ENCODE peak calls at places on chromosomes 4 and X, in four cellular contexts. V, T, I and F are unnamed samples. For H3K4me1, the result is how much of the 10 kb centered on the place peaks cover.

GRCh38 chrX:2385224-2385623 is 115.6 kb downstream of the DHRSX start:
- DNase-seq in V (no peak), T (no peak), I (no peak), F (no peak)

GRCh38 chr4:5399790-5400421 is 308.5 kb downstream of the EVC2 start:
- DNase-seq in V (no peak), T (no peak), I (peak), F (peak)

GRCh38 chr4:141686929-141687328 is 50.5 kb downstream of the IL15 start:
- DNase-seq in V (no peak), T (no peak), I (no peak), F (no peak)

GRCh38 chr4:121736735-121737351 is 28.1 kb downstream of the SMIM43 start:
- DNase-seq in V (no peak), T (no peak), I (peak), F (peak)

GRCh38 chrX:46597774-46598173 is 24.2 kb downstream of the CHST7 start:
- DNase-seq in V (no peak), T (no peak), I (no peak), F (no peak)

GRCh38 chr4:34108456-34108855 is 2135.9 kb downstream of the ARAP2 start:
- DNase-seq in V (no peak), T (no peak), I (no peak), F (no peak)

GRCh38 chr4:150135134-150135773 is 57.0 kb downstream of the DCLK2 start:
- DNase-seq in V (no peak), T (no peak), I (no peak), F (no peak)

GRCh38 chrX:148049441-148049840 is 68.3 kb downstream of the FMR1NB start:
- DNase-seq in V (no peak), T (no peak), I (peak), F (peak)

GRCh38 chr4:87843936-87844335 is 11.2 kb downstream of the MEPE start:
- DNase-seq in V (no peak), T (no peak), I (no peak), F (no peak)

GRCh38 chr4:48686369-48686768 is 93.7 kb downstream of the FRYL start:
- DNase-seq in V (no peak), T (no peak), I (no peak), F (no peak)

GRCh38 chr4:24471623-24472510 is 112.5 kb downstream of the DHX15 start:
- DNase-seq in V (peak), T (peak), I (no peak), F (peak)

GRCh38 chr4:108370291-108370690 is 201.6 kb upstream of the LEF1 start:
- DNase-seq in V (no peak), T (no peak), I (no peak), F (no peak)

GRCh38 chr4:147407261-147408045 is 73.4 kb upstream of the EDNRA start:
- DNase-seq in V (no peak), T (peak), I (peak), F (peak)

GRCh38 chrX:40099046-40099968 is 1.5 kb upstream of the BCOR start:
- DNase-seq in V (peak), T (peak), I (peak), F (peak)

GRCh38 chr4:184883024-184883423 is 57.3 kb upstream of the ACSL1 start:
- DNase-seq in V (no peak), T (no peak), I (no peak), F (no peak)

GRCh38 chrX:15277594-15277993 is 7.7 kb upstream of the ASB9 start:
- DNase-seq in V (no peak), T (no peak), I (no peak), F (no peak)

DNA sequence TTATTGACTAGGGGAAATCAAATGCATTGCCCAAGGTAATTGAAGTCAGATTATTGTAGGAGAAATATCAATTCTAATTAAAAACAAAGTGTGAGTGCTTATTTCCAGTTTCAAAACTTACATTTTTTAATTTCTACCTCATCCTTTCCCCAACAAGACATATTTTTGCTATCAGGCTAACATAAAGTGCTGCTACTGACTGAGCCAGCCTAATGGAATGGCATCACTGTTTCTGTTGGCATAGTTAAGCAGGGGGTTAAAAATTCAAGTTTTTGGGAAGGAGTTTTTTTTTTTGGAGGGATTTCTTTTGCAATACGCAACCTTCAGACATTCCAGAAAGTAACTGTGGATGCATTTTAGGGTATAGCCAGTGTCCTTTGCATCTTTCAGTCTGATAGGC is 24.2 kb downstream of the GAB1 start:
- DNase-seq in V (no peak), T (no peak), I (no peak), F (no peak)
- H3K4me1 ChIP-seq in V (under half), T (under half), I (under half), F (half or more)

GRCh38 chr4:153501578-153501977 is 35.4 kb downstream of the TMEM131L start:
- DNase-seq in V (no peak), T (no peak), I (no peak), F (no peak)
- H3K4me1 ChIP-seq in V (under half), T (under half), I (under half), F (under half)

DNA sequence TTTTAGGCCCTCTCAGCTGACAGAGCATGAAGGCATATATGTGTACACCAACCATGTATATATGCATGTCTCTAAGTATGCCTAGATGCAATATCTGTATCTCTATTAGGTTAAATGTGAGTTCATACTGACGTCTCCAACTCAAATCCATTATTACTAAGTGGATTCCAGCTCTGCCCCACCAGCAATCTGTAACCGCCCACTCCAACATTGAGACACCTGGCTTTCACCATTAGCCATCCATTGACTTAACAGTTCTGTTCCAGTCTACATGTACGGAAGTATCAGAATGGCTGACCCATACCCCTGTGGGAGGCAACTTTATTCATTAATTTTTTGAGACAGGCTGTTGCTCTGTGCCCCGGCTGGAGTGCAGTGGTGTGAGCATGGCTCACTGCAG is 15.0 kb upstream of the SH3TC1 start:
- DNase-seq in V (no peak), T (no peak), I (no peak), F (no peak)
- H3K4me1 ChIP-seq in V (under half), T (half or more), I (under half), F (under half)

GRCh38 chrX:154731203-154731602 is 19.7 kb downstream of the GAB3 start:
- DNase-seq in V (no peak), T (no peak), I (no peak), F (no peak)

GRCh38 chrX:154734101-154734781 is 16.6 kb downstream of the GAB3 start:
- DNase-seq in V (no peak), T (no peak), I (no peak), F (no peak)

GRCh38 chrX:154731881-154732280 is 19.0 kb downstream of the GAB3 start:
- DNase-seq in V (no peak), T (no peak), I (no peak), F (no peak)

GRCh38 chrX:154732421-154733071 is 18.3 kb downstream of the GAB3 start:
- DNase-seq in V (no peak), T (no peak), I (no peak), F (no peak)

GRCh38 chrX:154733072-154733425 is 17.8 kb downstream of the GAB3 start:
- DNase-seq in V (no peak), T (no peak), I (no peak), F (no peak)
- H3K4me1 ChIP-seq in V (under half), T (half or more), I (under half), F (under half)

GRCh38 chrX:7068939-7069367 is 78.6 kb upstream of the STS start:
- DNase-seq in V (no peak), T (no peak), I (no peak), F (peak)

GRCh38 chrX:7069556-7069955 is 78.0 kb upstream of the STS start:
- DNase-seq in V (no peak), T (no peak), I (no peak), F (peak)

GRCh38 chrX:7073336-7073735 is 74.2 kb upstream of the STS start:
- DNase-seq in V (no peak), T (no peak), I (no peak), F (no peak)

GRCh38 chrX:7072856-7073255 is 74.7 kb upstream of the STS start:
- DNase-seq in V (no peak), T (no peak), I (no peak), F (no peak)

DNA sequence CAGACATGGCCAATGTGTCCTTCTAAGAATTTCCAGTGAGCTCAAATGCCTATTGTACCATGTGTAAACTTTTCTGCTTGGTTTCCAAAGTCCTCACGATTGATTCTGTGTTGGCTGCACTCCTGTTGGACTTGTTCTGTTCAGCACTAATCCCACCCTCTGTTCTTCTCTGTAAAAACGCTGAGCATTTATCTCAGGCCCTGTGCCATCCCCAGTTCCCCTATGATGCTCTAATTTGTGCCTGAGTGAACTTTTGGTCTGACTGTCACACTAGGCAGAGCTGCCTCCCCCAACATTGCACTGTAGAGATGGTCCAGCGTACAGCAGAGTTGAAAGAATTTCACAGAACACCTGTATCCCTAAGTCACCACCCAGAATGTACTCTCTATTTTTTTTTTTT is 76.1 kb upstream of the STS start:
- DNase-seq in V (no peak), T (no peak), I (no peak), F (no peak)
- H3K4me1 ChIP-seq in V (under half), T (under half), I (under half), F (under half)

GRCh38 chrX:13695601-13696115 is 6.7 kb downstream of the RAB9A start:
- DNase-seq in V (no peak), T (no peak), I (no peak), F (no peak)
- H3K4me1 ChIP-seq in V (under half), T (half or more), I (under half), F (under half)

DNA sequence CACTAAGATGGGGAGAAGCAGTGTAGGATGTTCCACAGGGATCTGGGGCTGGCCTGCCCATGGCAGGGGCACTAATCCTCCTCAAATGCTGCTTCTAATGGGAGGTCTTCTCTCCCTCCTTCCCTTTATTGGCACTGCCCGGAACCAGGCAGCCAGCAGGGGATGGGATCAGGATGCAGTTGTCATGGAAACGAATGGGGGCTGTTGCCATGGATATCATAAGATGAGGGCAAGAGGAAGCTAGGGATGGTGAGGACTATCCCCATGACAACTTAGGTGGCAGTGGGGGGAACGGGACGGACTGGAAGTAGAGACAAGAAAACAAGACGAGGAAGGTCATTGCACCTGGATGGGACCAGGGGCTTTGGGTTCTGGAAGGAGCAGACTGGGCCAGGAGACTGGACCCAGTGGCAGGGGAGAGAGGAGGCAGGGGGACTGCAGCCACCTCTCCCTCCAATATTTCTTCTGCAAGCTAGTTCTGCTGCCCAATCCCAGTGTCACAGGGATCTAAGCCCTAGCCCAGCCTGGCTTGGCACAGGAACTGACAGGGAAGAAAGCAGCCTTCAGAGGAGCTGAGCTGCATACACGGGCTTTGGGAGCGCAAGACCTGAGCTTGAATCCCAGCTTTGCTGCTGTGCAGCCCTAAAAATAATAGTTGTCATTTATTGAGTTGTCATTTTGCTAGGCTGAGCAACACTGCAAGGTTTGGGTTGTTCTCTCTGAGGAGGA is 19.0 kb downstream of the IQSEC2 start:
- DNase-seq in V (no peak), T (no peak), I (no peak), F (no peak)
- H3K4me1 ChIP-seq in V (under half), T (under half), I (under half), F (under half)

DNA sequence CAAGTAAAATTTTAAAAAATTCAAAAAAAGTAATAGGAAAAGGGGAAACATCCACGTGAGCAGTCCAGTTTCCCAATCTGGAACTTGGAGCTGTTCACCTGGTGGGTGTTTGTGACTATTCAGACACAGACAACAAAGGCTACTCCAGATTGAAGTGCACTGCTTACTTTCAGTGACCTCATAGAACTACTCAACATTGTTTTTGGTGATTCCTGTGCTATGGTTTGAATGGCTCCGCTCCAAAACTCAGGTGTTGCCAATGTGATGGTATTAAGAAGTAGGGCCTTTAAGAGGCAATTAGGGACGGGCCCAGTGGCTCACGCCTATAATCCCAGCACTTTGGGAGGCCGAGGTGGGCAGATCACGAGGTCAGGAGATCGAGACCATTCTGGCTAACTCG is 22.1 kb downstream of the SH3RF1 start:
- DNase-seq in V (no peak), T (no peak), I (no peak), F (no peak)
- H3K4me1 ChIP-seq in V (under half), T (half or more), I (under half), F (half or more)

GRCh38 chr4:166670341-166670740 is 564.0 kb downstream of the SPOCK3 start:
- DNase-seq in V (no peak), T (no peak), I (no peak), F (no peak)
- H3K4me1 ChIP-seq in V (under half), T (under half), I (under half), F (under half)

DNA sequence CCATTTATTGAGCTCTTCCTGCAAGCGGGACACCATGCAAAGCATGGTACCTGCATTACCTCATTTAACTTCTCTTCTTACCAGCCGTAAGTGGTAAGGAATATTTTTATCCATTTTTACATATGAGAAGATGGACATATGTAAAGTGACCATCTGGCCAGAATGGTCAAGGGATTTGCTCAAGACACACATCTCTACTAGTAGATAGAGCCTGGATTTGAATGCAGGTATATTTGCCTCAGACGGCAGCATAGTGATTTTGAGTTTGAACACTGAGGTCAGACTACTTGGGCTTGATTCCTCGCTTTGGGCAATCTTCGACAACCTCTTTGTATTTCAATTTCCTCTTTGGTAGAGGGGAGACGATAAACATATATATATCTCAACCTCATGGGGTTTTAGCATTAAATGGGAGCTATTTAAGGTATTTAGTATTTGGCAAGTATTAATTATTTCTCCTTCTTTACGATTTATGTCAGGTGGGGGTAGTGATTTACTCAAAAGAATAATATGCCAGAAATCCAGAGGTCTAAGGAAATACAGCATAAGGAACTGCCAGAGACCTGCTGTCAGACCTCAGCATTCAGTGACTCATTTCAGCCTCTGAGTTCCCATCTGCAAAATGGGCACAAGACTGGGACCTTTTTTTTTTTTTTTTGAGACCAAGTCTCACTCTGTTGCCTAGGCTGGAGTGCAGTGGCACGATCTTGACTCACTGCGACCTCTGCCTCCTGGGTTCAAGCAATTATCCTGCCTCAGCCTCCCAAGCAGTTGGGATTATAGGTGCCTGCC is 34.6 kb upstream of the CHRNA9 start:
- DNase-seq in V (no peak), T (no peak), I (no peak), F (no peak)
- H3K4me1 ChIP-seq in V (under half), T (under half), I (under half), F (under half)